ENCODE peak calls at places on chromosomes 6 and 20, in nine cellular contexts. One of them, this sample, is unnamed.

GRCh38 chr6:71383891-71384489 is 95.4 kb downstream of the OGFRL1 start:
- DNase-seq in HCT116: peak; percentile 22
- DNase-seq in upper lobe of right lung: no peak
- DNase-seq in cardiac fibroblast: peak; percentile 81
- DNase-seq in WTC11: no peak
- DNase-seq in HFFc6: peak; percentile 65
- DNase-seq in AG09319: peak; percentile 25
- DNase-seq in A549: peak; percentile 48
- DNase-seq in heart left ventricle: no peak
- DNase-seq in this sample: no peak

GRCh38 chr20:10524034-10524476 is 89.0 kb downstream of the SLX4IP start:
- DNase-seq in HCT116: no peak
- DNase-seq in HFFc6: no peak
- DNase-seq in cardiac fibroblast: peak; percentile 55
- DNase-seq in upper lobe of right lung: no peak
- DNase-seq in AG09319: no peak
- DNase-seq in heart left ventricle: peak; percentile 57
- DNase-seq in A549: no peak
- DNase-seq in WTC11: peak; percentile 70
- DNase-seq in this sample: peak; percentile 48

GRCh38 chr6:77030929-77031674 is 432.2 kb downstream of the HTR1B start:
- DNase-seq in HFFc6: no peak
- DNase-seq in AG09319: no peak
- DNase-seq in upper lobe of right lung: no peak
- DNase-seq in A549: no peak
- DNase-seq in WTC11: no peak
- DNase-seq in HCT116: no peak
- DNase-seq in heart left ventricle: no peak
- DNase-seq in cardiac fibroblast: peak; percentile 65
- DNase-seq in this sample: no peak

GRCh38 chr6:18115356-18115755 is 7.1 kb downstream of the NHLRC1 start:
- DNase-seq in WTC11: no peak
- DNase-seq in heart left ventricle: no peak
- DNase-seq in A549: no peak
- DNase-seq in AG09319: no peak
- DNase-seq in HFFc6: no peak
- DNase-seq in HCT116: no peak
- DNase-seq in cardiac fibroblast: no peak
- DNase-seq in upper lobe of right lung: no peak
- DNase-seq in this sample: no peak

GRCh38 chr20:41848180-41848579 is 230.0 kb upstream of the CHD6 start:
- DNase-seq in cardiac fibroblast: no peak
- DNase-seq in WTC11: no peak
- DNase-seq in HFFc6: no peak
- DNase-seq in heart left ventricle: no peak
- DNase-seq in HCT116: no peak
- DNase-seq in A549: peak; percentile 5
- DNase-seq in AG09319: no peak
- DNase-seq in upper lobe of right lung: no peak
- DNase-seq in this sample: no peak

GRCh38 chr20:20699144-20699543 is 13.3 kb downstream of the RALGAPA2 start:
- DNase-seq in A549: peak; percentile 40
- DNase-seq in cardiac fibroblast: peak; percentile 49
- DNase-seq in upper lobe of right lung: no peak
- DNase-seq in WTC11: no peak
- DNase-seq in AG09319: no peak
- DNase-seq in heart left ventricle: no peak
- DNase-seq in HFFc6: no peak
- DNase-seq in HCT116: no peak
- DNase-seq in this sample: no peak

GRCh38 chr6:25875563-25875905 is 1.5 kb upstream of the SLC17A3 start:
- DNase-seq in HCT116: no peak
- DNase-seq in WTC11: no peak
- DNase-seq in AG09319: no peak
- DNase-seq in upper lobe of right lung: no peak
- DNase-seq in HFFc6: no peak
- DNase-seq in heart left ventricle: no peak
- DNase-seq in cardiac fibroblast: no peak
- DNase-seq in A549: no peak
- DNase-seq in this sample: no peak

GRCh38 chr6:66183982-66184555 is 477.0 kb upstream of the EYS start:
- DNase-seq in HFFc6: peak; percentile 34
- DNase-seq in WTC11: no peak
- DNase-seq in heart left ventricle: no peak
- DNase-seq in AG09319: no peak
- DNase-seq in A549: no peak
- DNase-seq in upper lobe of right lung: no peak
- DNase-seq in cardiac fibroblast: no peak
- DNase-seq in HCT116: no peak
- DNase-seq in this sample: no peak

GRCh38 chr20:15523431-15523830 is 1049.8 kb downstream of the KIF16B start:
- DNase-seq in HFFc6: no peak
- DNase-seq in HCT116: no peak
- DNase-seq in upper lobe of right lung: no peak
- DNase-seq in cardiac fibroblast: no peak
- DNase-seq in WTC11: no peak
- DNase-seq in heart left ventricle: no peak
- DNase-seq in A549: no peak
- DNase-seq in AG09319: no peak
- DNase-seq in this sample: no peak

GRCh38 chr6:143449731-143450452 is 603 bp downstream of the ADAT2 start:
- DNase-seq in AG09319: no peak
- DNase-seq in cardiac fibroblast: peak; percentile 53
- DNase-seq in HCT116: no peak
- DNase-seq in HFFc6: peak; percentile 18
- DNase-seq in WTC11: no peak
- DNase-seq in upper lobe of right lung: no peak
- DNase-seq in A549: peak; percentile 14
- DNase-seq in heart left ventricle: no peak
- DNase-seq in this sample: peak; percentile 12

GRCh38 chr20:24804481-24805206 is 144.4 kb upstream of the CST7 start:
- DNase-seq in A549: no peak
- DNase-seq in upper lobe of right lung: no peak
- DNase-seq in HFFc6: no peak
- DNase-seq in cardiac fibroblast: no peak
- DNase-seq in heart left ventricle: no peak
- DNase-seq in WTC11: no peak
- DNase-seq in HCT116: no peak
- DNase-seq in AG09319: no peak
- DNase-seq in this sample: no peak

GRCh38 chr6:154239392-154239791 is 117.2 kb downstream of the IPCEF1 start:
- DNase-seq in heart left ventricle: no peak
- DNase-seq in AG09319: no peak
- DNase-seq in upper lobe of right lung: no peak
- DNase-seq in HCT116: no peak
- DNase-seq in HFFc6: no peak
- DNase-seq in cardiac fibroblast: no peak
- DNase-seq in WTC11: no peak
- DNase-seq in A549: no peak
- DNase-seq in this sample: no peak

GRCh38 chr6:117938324-117938995 is 31.4 kb downstream of the SLC35F1 start:
- DNase-seq in AG09319: no peak
- DNase-seq in A549: no peak
- DNase-seq in cardiac fibroblast: no peak
- DNase-seq in WTC11: peak; percentile 38
- DNase-seq in heart left ventricle: no peak
- DNase-seq in HFFc6: no peak
- DNase-seq in upper lobe of right lung: no peak
- DNase-seq in HCT116: no peak
- DNase-seq in this sample: no peak

GRCh38 chr6:119179842-119180241 is 101.4 kb upstream of the FAM184A start:
- DNase-seq in upper lobe of right lung: no peak
- DNase-seq in heart left ventricle: no peak
- DNase-seq in WTC11: no peak
- DNase-seq in A549: no peak
- DNase-seq in HCT116: no peak
- DNase-seq in HFFc6: no peak
- DNase-seq in AG09319: no peak
- DNase-seq in cardiac fibroblast: no peak
- DNase-seq in this sample: no peak

GRCh38 chr6:25659633-25660368 is 7.8 kb downstream of the SCGN start:
- DNase-seq in heart left ventricle: no peak
- DNase-seq in WTC11: no peak
- DNase-seq in HCT116: no peak
- DNase-seq in upper lobe of right lung: no peak
- DNase-seq in cardiac fibroblast: no peak
- DNase-seq in AG09319: no peak
- DNase-seq in HFFc6: no peak
- DNase-seq in A549: no peak
- DNase-seq in this sample: no peak

GRCh38 chr20:36384022-36384619 is 78.0 kb downstream of the DLGAP4 start:
- DNase-seq in cardiac fibroblast: peak; percentile 58
- DNase-seq in AG09319: no peak
- DNase-seq in heart left ventricle: no peak
- DNase-seq in A549: peak; percentile 42
- DNase-seq in HFFc6: peak; percentile 20
- DNase-seq in HCT116: peak; percentile 31
- DNase-seq in WTC11: peak; percentile 88
- DNase-seq in upper lobe of right lung: no peak
- DNase-seq in this sample: peak; percentile 8

DNA sequence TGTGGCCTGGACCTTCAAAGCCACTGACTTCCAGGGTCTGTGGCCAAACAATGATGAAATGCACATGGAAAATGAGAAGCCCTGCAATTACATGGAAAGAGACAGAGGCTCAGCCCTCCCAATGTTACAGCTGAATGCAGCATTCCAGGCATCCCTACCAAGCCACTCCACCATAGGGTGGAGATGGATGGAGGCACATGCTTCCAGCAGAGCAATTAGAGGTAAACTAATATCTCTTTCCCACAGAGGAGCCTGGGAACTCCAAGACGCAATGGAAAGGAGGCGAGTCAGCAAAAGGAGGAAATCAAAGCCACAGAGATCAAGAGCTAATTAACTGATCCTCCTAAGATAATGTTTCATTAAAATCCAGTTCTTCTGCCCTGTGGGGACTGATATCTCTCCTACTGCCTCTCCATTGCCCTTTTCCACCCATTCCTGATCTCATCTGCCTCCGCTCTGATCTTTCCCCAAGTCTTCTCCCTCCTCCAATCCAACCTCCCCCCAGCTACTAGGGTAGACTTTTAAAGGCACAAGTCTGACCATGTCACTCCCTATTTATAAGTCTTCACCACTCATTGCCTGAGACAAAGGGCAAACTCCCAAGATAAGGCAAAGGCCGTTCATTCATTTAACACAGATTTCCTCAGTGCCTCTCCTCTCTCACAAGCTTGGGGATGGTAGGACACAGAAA is 14.2 kb upstream of the KCNB1 start:
- DNase-seq in heart left ventricle: no peak
- DNase-seq in A549: no peak
- DNase-seq in AG09319: no peak
- DNase-seq in WTC11: no peak
- DNase-seq in HCT116: no peak
- DNase-seq in cardiac fibroblast: no peak
- DNase-seq in upper lobe of right lung: no peak
- DNase-seq in HFFc6: no peak
- DNase-seq in this sample: no peak
- TF ChIP-seq CTCF in heart left ventricle: no peak
- TF ChIP-seq CTCF in A549: no peak
- TF ChIP-seq CTCF in AG09319: no peak
- TF ChIP-seq CTCF in WTC11: no peak
- TF ChIP-seq CTCF in HCT116: no peak
- TF ChIP-seq CTCF in cardiac fibroblast: no peak
- TF ChIP-seq CTCF in upper lobe of right lung: no peak
- TF ChIP-seq CTCF in HFFc6: no peak
- TF ChIP-seq CTCF in this sample: no peak

GRCh38 chr6:14922706-14923105 is 323.2 kb upstream of the JARID2 start:
- DNase-seq in A549: no peak
- DNase-seq in upper lobe of right lung: no peak
- DNase-seq in AG09319: no peak
- DNase-seq in cardiac fibroblast: no peak
- DNase-seq in HCT116: no peak
- DNase-seq in HFFc6: no peak
- DNase-seq in WTC11: no peak
- DNase-seq in heart left ventricle: no peak
- DNase-seq in this sample: no peak
- TF ChIP-seq CTCF in A549: no peak
- TF ChIP-seq CTCF in upper lobe of right lung: no peak
- TF ChIP-seq CTCF in AG09319: no peak
- TF ChIP-seq CTCF in cardiac fibroblast: no peak
- TF ChIP-seq CTCF in HCT116: no peak
- TF ChIP-seq CTCF in HFFc6: no peak
- TF ChIP-seq CTCF in WTC11: no peak
- TF ChIP-seq CTCF in heart left ventricle: no peak
- TF ChIP-seq CTCF in this sample: no peak

DNA sequence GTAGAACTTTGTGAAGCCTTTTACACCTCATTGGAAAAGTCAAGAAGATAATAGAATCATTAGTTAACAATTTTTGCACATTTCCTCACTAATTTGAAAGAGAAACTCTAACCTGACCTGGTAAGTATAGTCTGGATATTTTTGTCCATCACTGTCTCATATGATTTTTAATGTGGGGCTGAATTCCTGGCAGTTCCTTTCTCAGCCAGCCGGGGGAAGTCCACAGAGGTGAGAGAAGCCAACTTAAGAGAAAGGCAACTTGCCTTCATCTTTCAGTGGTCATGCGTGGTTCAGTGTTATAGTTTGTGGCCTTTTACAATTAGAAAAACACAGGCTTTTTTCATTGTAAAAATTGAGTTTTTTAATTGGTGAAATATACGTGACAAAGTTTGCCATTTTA is 80.6 kb downstream of the CDYL start:
- DNase-seq in heart left ventricle: no peak
- DNase-seq in HFFc6: no peak
- DNase-seq in AG09319: no peak
- DNase-seq in HCT116: no peak
- DNase-seq in cardiac fibroblast: no peak
- DNase-seq in A549: no peak
- DNase-seq in WTC11: no peak
- DNase-seq in upper lobe of right lung: no peak
- DNase-seq in this sample: no peak
- TF ChIP-seq CTCF in heart left ventricle: no peak
- TF ChIP-seq CTCF in HFFc6: peak; percentile 35
- TF ChIP-seq CTCF in AG09319: no peak
- TF ChIP-seq CTCF in HCT116: no peak
- TF ChIP-seq CTCF in cardiac fibroblast: no peak
- TF ChIP-seq CTCF in A549: no peak
- TF ChIP-seq CTCF in WTC11: no peak
- TF ChIP-seq CTCF in upper lobe of right lung: no peak
- TF ChIP-seq CTCF in this sample: no peak

GRCh38 chr6:133834472-133835170 is 54.3 kb upstream of the TCF21 start:
- DNase-seq in WTC11: no peak
- DNase-seq in upper lobe of right lung: no peak
- DNase-seq in AG09319: no peak
- DNase-seq in heart left ventricle: no peak
- DNase-seq in cardiac fibroblast: no peak
- DNase-seq in A549: peak; percentile 27
- DNase-seq in HFFc6: no peak
- DNase-seq in HCT116: no peak
- DNase-seq in this sample: no peak

GRCh38 chr6:133833905-133834304 is 55.0 kb upstream of the TCF21 start:
- DNase-seq in upper lobe of right lung: no peak
- DNase-seq in cardiac fibroblast: no peak
- DNase-seq in HCT116: no peak
- DNase-seq in heart left ventricle: peak; percentile 49
- DNase-seq in A549: peak; percentile 27
- DNase-seq in AG09319: no peak
- DNase-seq in WTC11: no peak
- DNase-seq in HFFc6: no peak
- DNase-seq in this sample: peak; percentile 24

GRCh38 chr6:133837801-133838349 is 51.0 kb upstream of the TCF21 start:
- DNase-seq in upper lobe of right lung: peak; percentile 87
- DNase-seq in cardiac fibroblast: peak; percentile 64
- DNase-seq in HFFc6: no peak
- DNase-seq in WTC11: peak; percentile 90
- DNase-seq in AG09319: no peak
- DNase-seq in A549: peak; percentile 81
- DNase-seq in HCT116: peak; percentile 68
- DNase-seq in heart left ventricle: no peak
- DNase-seq in this sample: peak; percentile 38

GRCh38 chr6:133835901-133836300 is 53.0 kb upstream of the TCF21 start:
- DNase-seq in cardiac fibroblast: peak; percentile 60
- DNase-seq in A549: peak; percentile 52
- DNase-seq in WTC11: no peak
- DNase-seq in AG09319: no peak
- DNase-seq in heart left ventricle: no peak
- DNase-seq in HFFc6: no peak
- DNase-seq in HCT116: no peak
- DNase-seq in upper lobe of right lung: no peak
- DNase-seq in this sample: no peak
- TF ChIP-seq CTCF in cardiac fibroblast: no peak
- TF ChIP-seq CTCF in A549: no peak
- TF ChIP-seq CTCF in WTC11: no peak
- TF ChIP-seq CTCF in AG09319: peak; percentile 14
- TF ChIP-seq CTCF in heart left ventricle: no peak
- TF ChIP-seq CTCF in HFFc6: peak; percentile 63
- TF ChIP-seq CTCF in HCT116: peak; percentile 29
- TF ChIP-seq CTCF in upper lobe of right lung: no peak
- TF ChIP-seq CTCF in this sample: no peak

This sample was measured in heart right ventricle.